ENCODE peak calls at places on chromosomes 2 and 18, in seven cellular contexts. One of them, this sample, is unnamed.

GRCh38 chr2:128437181-128437520 is 118.5 kb upstream of the HS6ST1 start:
- DNase-seq in HCT116: no peak
- DNase-seq in SK-N-SH: no peak
- DNase-seq in K562: no peak
- DNase-seq in GM12878: no peak
- DNase-seq in H1: no peak
- DNase-seq in HepG2: no peak
- DNase-seq in this sample: no peak

GRCh38 chr2:109222825-109223471 is 93.9 kb downstream of the SH3RF3 start:
- DNase-seq in HCT116: no peak
- DNase-seq in SK-N-SH: no peak
- DNase-seq in K562: no peak
- DNase-seq in GM12878: no peak
- DNase-seq in H1: no peak
- DNase-seq in HepG2: no peak
- DNase-seq in this sample: no peak

GRCh38 chr2:172095146-172095904 is 7.4 kb downstream of the DLX2 start:
- DNase-seq in HCT116: no peak
- DNase-seq in SK-N-SH: peak
- DNase-seq in K562: no peak
- DNase-seq in GM12878: no peak
- DNase-seq in H1: peak
- DNase-seq in HepG2: no peak
- DNase-seq in this sample: peak

GRCh38 chr18:78405763-78406162 is 573.9 kb upstream of the SALL3 start:
- DNase-seq in HCT116: no peak
- DNase-seq in SK-N-SH: no peak
- DNase-seq in K562: no peak
- DNase-seq in GM12878: no peak
- DNase-seq in H1: no peak
- DNase-seq in HepG2: no peak
- DNase-seq in this sample: no peak

GRCh38 chr2:43445248-43445647 is 150.6 kb downstream of the THADA start:
- DNase-seq in HCT116: no peak
- DNase-seq in SK-N-SH: no peak
- DNase-seq in K562: no peak
- DNase-seq in GM12878: no peak
- DNase-seq in H1: no peak
- DNase-seq in HepG2: no peak
- DNase-seq in this sample: no peak

GRCh38 chr2:167706800-167707199 is 540.6 kb downstream of the STK39 start:
- DNase-seq in HCT116: no peak
- DNase-seq in SK-N-SH: no peak
- DNase-seq in K562: no peak
- DNase-seq in GM12878: no peak
- DNase-seq in H1: no peak
- DNase-seq in HepG2: peak
- DNase-seq in this sample: no peak

GRCh38 chr2:235105821-235106359 is 154.1 kb downstream of the SH3BP4 start:
- DNase-seq in HCT116: no peak
- DNase-seq in SK-N-SH: no peak
- DNase-seq in K562: no peak
- DNase-seq in GM12878: no peak
- DNase-seq in H1: no peak
- DNase-seq in HepG2: peak
- DNase-seq in this sample: no peak

GRCh38 chr2:25161055-25161781 is 7.2 kb downstream of the POMC start:
- DNase-seq in HCT116: no peak
- DNase-seq in SK-N-SH: no peak
- DNase-seq in K562: no peak
- DNase-seq in GM12878: no peak
- DNase-seq in H1: peak
- DNase-seq in HepG2: no peak
- DNase-seq in this sample: no peak

GRCh38 chr2:64936809-64937208 is 52.4 kb upstream of the SLC1A4 start:
- DNase-seq in HCT116: no peak
- DNase-seq in SK-N-SH: no peak
- DNase-seq in K562: no peak
- DNase-seq in GM12878: no peak
- DNase-seq in H1: no peak
- DNase-seq in HepG2: no peak
- DNase-seq in this sample: peak

GRCh38 chr2:24957221-24957620 is 14.5 kb downstream of the DNAJC27 start:
- DNase-seq in HCT116: no peak
- DNase-seq in SK-N-SH: no peak
- DNase-seq in K562: no peak
- DNase-seq in GM12878: no peak
- DNase-seq in H1: no peak
- DNase-seq in HepG2: no peak
- DNase-seq in this sample: no peak

GRCh38 chr2:156341482-156342251 is 9.1 kb upstream of the NR4A2 start:
- DNase-seq in HCT116: peak
- DNase-seq in SK-N-SH: peak
- DNase-seq in K562: peak
- DNase-seq in GM12878: peak
- DNase-seq in H1: peak
- DNase-seq in HepG2: peak
- DNase-seq in this sample: peak

GRCh38 chr2:236909802-236910201 is 175.9 kb upstream of the COPS8 start:
- DNase-seq in HCT116: no peak
- DNase-seq in SK-N-SH: no peak
- DNase-seq in K562: no peak
- DNase-seq in GM12878: no peak
- DNase-seq in H1: no peak
- DNase-seq in HepG2: no peak
- DNase-seq in this sample: no peak

GRCh38 chr18:46297621-46298020 is 193.4 kb downstream of the HAUS1 start:
- DNase-seq in HCT116: no peak
- DNase-seq in SK-N-SH: no peak
- DNase-seq in K562: no peak
- DNase-seq in GM12878: no peak
- DNase-seq in H1: no peak
- DNase-seq in HepG2: no peak
- DNase-seq in this sample: no peak

GRCh38 chr2:127104881-127105655 is 1.9 kb downstream of the BIN1 start:
- DNase-seq in HCT116: no peak
- DNase-seq in SK-N-SH: peak
- DNase-seq in K562: no peak
- DNase-seq in GM12878: no peak
- DNase-seq in H1: peak
- DNase-seq in HepG2: no peak
- DNase-seq in this sample: no peak

GRCh38 chr2:127106457-127106997 is 427 bp downstream of the BIN1 start:
- DNase-seq in HCT116: no peak
- DNase-seq in SK-N-SH: peak
- DNase-seq in K562: no peak
- DNase-seq in GM12878: no peak
- DNase-seq in H1: peak
- DNase-seq in HepG2: no peak
- DNase-seq in this sample: no peak

GRCh38 chr2:127106998-127107621 is at the start of gene BIN1:
- DNase-seq in HCT116: peak
- DNase-seq in SK-N-SH: peak
- DNase-seq in K562: peak
- DNase-seq in GM12878: no peak
- DNase-seq in H1: peak
- DNase-seq in HepG2: peak
- DNase-seq in this sample: peak

GRCh38 chr2:127104166-127104660 is 2.7 kb downstream of the BIN1 start:
- DNase-seq in HCT116: no peak
- DNase-seq in SK-N-SH: peak
- DNase-seq in K562: no peak
- DNase-seq in GM12878: no peak
- DNase-seq in H1: no peak
- DNase-seq in HepG2: no peak
- DNase-seq in this sample: no peak

GRCh38 chr2:127105656-127106456 is 1.1 kb downstream of the BIN1 start:
- DNase-seq in HCT116: no peak
- DNase-seq in SK-N-SH: peak
- DNase-seq in K562: no peak
- DNase-seq in GM12878: no peak
- DNase-seq in H1: peak
- DNase-seq in HepG2: no peak
- DNase-seq in this sample: no peak
- TF ChIP-seq JUND in HCT116: no peak
- TF ChIP-seq JUND in SK-N-SH: no peak
- TF ChIP-seq JUND in K562: no peak
- TF ChIP-seq JUND in GM12878: no peak
- TF ChIP-seq JUND in H1: no peak
- TF ChIP-seq JUND in HepG2: no peak
- TF ChIP-seq JUND in this sample: no peak

GRCh38 chr2:36357506-36358316 is 2.1 kb downstream of the CRIM1 start:
- DNase-seq in HCT116: peak
- DNase-seq in SK-N-SH: peak
- DNase-seq in K562: no peak
- DNase-seq in GM12878: no peak
- DNase-seq in H1: peak
- DNase-seq in HepG2: peak
- DNase-seq in this sample: no peak

GRCh38 chr2:36356199-36356989 is 816 bp downstream of the CRIM1 start:
- DNase-seq in HCT116: no peak
- DNase-seq in SK-N-SH: peak
- DNase-seq in K562: no peak
- DNase-seq in GM12878: no peak
- DNase-seq in H1: peak
- DNase-seq in HepG2: no peak
- DNase-seq in this sample: no peak

GRCh38 chr2:36355890-36356198 is 266 bp downstream of the CRIM1 start:
- DNase-seq in HCT116: no peak
- DNase-seq in SK-N-SH: no peak
- DNase-seq in K562: no peak
- DNase-seq in GM12878: no peak
- DNase-seq in H1: no peak
- DNase-seq in HepG2: no peak
- DNase-seq in this sample: no peak

GRCh38 chr2:36358317-36358659 is 2.7 kb downstream of the CRIM1 start:
- DNase-seq in HCT116: no peak
- DNase-seq in SK-N-SH: no peak
- DNase-seq in K562: no peak
- DNase-seq in GM12878: no peak
- DNase-seq in H1: no peak
- DNase-seq in HepG2: no peak
- DNase-seq in this sample: peak

GRCh38 chr2:36356990-36357505 is 1.5 kb downstream of the CRIM1 start:
- DNase-seq in HCT116: no peak
- DNase-seq in SK-N-SH: peak
- DNase-seq in K562: no peak
- DNase-seq in GM12878: no peak
- DNase-seq in H1: no peak
- DNase-seq in HepG2: peak
- DNase-seq in this sample: no peak
- TF ChIP-seq JUND in HCT116: no peak
- TF ChIP-seq JUND in SK-N-SH: no peak
- TF ChIP-seq JUND in K562: no peak
- TF ChIP-seq JUND in GM12878: no peak
- TF ChIP-seq JUND in H1: no peak
- TF ChIP-seq JUND in HepG2: no peak
- TF ChIP-seq JUND in this sample: no peak

GRCh38 chr2:208025814-208026184 is 472 bp upstream of the PLEKHM3 start:
- DNase-seq in HCT116: no peak
- DNase-seq in SK-N-SH: peak
- DNase-seq in K562: no peak
- DNase-seq in GM12878: no peak
- DNase-seq in H1: no peak
- DNase-seq in HepG2: no peak
- DNase-seq in this sample: no peak

GRCh38 chr2:208020253-208020652 is 5.1 kb downstream of the PLEKHM3 start:
- DNase-seq in HCT116: no peak
- DNase-seq in SK-N-SH: no peak
- DNase-seq in K562: no peak
- DNase-seq in GM12878: no peak
- DNase-seq in H1: no peak
- DNase-seq in HepG2: no peak
- DNase-seq in this sample: no peak

DNA sequence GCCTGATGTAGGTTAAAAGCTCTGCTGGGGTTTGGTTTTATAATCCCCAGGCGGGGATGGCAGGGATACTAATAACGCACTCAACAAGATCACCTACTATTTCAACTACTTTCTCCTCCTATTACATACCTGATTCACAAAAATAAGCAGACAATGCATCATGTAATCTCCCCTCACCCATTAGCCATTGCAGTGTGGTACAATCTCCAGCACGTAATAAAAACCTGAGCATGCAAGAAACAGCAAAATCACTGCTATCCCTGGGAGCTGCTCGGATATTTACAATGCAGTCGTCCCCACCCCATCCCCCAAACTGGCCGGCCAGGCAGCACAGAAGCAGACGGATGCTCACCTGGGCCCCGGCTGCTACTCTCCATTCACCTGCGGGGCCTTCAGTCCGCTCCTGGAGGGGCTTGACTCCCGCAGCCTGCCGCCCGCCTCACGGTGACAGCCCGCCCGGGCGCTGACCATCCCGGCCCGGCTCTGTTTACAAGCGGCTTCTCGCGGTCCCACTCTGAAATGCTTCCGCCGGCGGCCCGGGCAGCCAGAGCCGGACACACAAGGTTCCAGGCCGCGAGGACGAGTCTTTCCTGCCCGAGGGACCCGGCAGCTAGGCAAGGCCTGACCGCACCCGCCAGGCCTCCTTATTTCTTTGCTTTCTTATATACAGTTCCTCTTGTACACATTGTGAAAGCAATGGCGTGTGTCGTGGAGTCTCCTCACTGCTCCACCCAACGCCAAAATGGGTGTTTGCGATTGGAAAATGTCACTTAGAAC is at the start of gene PLEKHM3:
- DNase-seq in HCT116: peak
- DNase-seq in SK-N-SH: peak
- DNase-seq in K562: peak
- DNase-seq in GM12878: no peak
- DNase-seq in H1: peak
- DNase-seq in HepG2: peak
- DNase-seq in this sample: peak
- TF ChIP-seq JUND in HCT116: peak
- TF ChIP-seq JUND in SK-N-SH: peak
- TF ChIP-seq JUND in K562: no peak
- TF ChIP-seq JUND in GM12878: no peak
- TF ChIP-seq JUND in H1: peak
- TF ChIP-seq JUND in HepG2: no peak
- TF ChIP-seq JUND in this sample: no peak

DNA sequence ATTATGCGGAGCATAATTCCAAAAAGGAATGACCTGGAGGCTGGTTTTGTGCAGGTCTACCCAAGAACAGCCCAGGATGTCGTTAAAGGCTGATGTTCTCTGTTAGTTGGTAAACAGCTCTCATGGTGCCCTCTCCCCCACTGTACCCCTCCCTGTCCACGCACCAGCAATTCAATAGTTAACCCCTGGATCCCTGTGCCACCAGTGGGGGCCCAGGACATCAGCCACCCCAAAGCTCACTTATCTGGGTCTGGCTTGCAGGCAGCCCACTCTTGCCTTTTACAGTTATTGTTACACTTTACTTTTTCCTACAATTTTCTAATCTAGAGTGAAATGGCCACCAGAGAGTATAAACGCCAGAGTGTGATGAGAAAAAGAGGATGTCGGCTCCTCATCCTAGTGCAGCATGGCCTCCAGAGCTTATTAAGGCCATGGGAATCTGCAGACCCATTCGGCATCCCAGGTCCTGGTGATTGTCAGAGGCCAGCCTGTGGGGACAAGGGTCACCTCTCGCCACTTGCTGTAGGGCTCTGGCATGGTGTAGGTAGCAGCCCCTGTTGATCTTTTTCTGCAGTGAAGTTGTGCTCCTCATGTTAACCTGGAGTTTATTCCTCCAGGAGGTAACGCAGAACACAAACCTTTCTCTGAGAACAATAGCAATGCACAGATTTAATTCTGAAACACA is 30.3 kb downstream of the TWIST2 start:
- DNase-seq in HCT116: no peak
- DNase-seq in SK-N-SH: no peak
- DNase-seq in K562: no peak
- DNase-seq in GM12878: no peak
- DNase-seq in H1: no peak
- DNase-seq in HepG2: no peak
- DNase-seq in this sample: no peak
- TF ChIP-seq JUND in HCT116: no peak
- TF ChIP-seq JUND in SK-N-SH: no peak
- TF ChIP-seq JUND in K562: no peak
- TF ChIP-seq JUND in GM12878: no peak
- TF ChIP-seq JUND in H1: no peak
- TF ChIP-seq JUND in HepG2: no peak
- TF ChIP-seq JUND in this sample: no peak

This sample was measured in T47D.